ENCODE peak calls at places on chromosome 18, in eight cellular contexts. E is T1000; R is hypothalamus; G is stromal cell of bone marrow; J is Peyer's patch; P is psoas muscle; X is activated CD8-positive, alpha-beta memory T cell treated with anti-CD3 and anti-CD28 coated beads, Interleukin-2, amount 50 U/mL, for 48 hours; W is RKO. S is an unnamed sample.

GRCh38 chr18:44592639-44593038 is 88.0 kb upstream of the SETBP1 start:
- DNase-seq in J (no peak), W (no peak), E (no peak), G (peak), R (no peak), P (no peak), X (no peak), S (no peak)

GRCh38 chr18:50748243-50749229 is 71.3 kb downstream of the MRO start:
- DNase-seq in G (no peak), P (no peak), R (no peak), E (no peak), X (peak), J (no peak), W (no peak), S (no peak)

GRCh38 chr18:75070625-75071483 is 138.1 kb downstream of the PTGR3 start:
- DNase-seq in G (peak), E (no peak), P (no peak), W (peak), J (peak), R (peak), X (peak), S (peak)

GRCh38 chr18:3966246-3966984 is 488.7 kb downstream of the DLGAP1 start:
- DNase-seq in J (no peak), W (no peak), R (no peak), X (no peak), P (no peak), G (no peak), E (no peak), S (no peak)

GRCh38 chr18:68843467-68844089 is 45.7 kb downstream of the CCDC102B start:
- DNase-seq in R (no peak), W (peak), E (no peak), X (no peak), J (no peak), P (no peak), G (no peak), S (no peak)

GRCh38 chr18:38923136-38923535 is 1357.5 kb upstream of the CELF4 start:
- DNase-seq in R (no peak), X (no peak), P (no peak), G (no peak), E (no peak), J (no peak), W (no peak), S (no peak)

GRCh38 chr18:41517142-41517541 is 437.9 kb upstream of the PIK3C3 start:
- DNase-seq in X (no peak), R (no peak), W (no peak), E (no peak), P (no peak), G (no peak), J (no peak), S (no peak)

GRCh38 chr18:48412339-48412929 is 3.3 kb upstream of the ZBTB7C start:
- DNase-seq in E (no peak), R (peak), G (no peak), J (no peak), P (no peak), X (no peak), W (peak), S (no peak)

GRCh38 chr18:66046025-66046602 is 295.3 kb downstream of the CDH7 start:
- DNase-seq in P (no peak), E (no peak), R (no peak), G (no peak), J (no peak), W (peak), X (no peak), S (no peak)

GRCh38 chr18:57469884-57470283 is 34.7 kb downstream of the ONECUT2 start:
- DNase-seq in R (no peak), E (no peak), W (no peak), P (no peak), G (no peak), J (no peak), X (no peak), S (no peak)

GRCh38 chr18:53426656-53427055 is 797.8 kb downstream of the MBD2 start:
- DNase-seq in J (no peak), P (no peak), G (no peak), R (no peak), E (no peak), W (no peak), X (no peak), S (no peak)

GRCh38 chr18:74163019-74163656 is 14.8 kb downstream of the TIMM21 start:
- DNase-seq in R (no peak), W (no peak), P (no peak), E (no peak), G (no peak), X (no peak), J (no peak), S (no peak)

GRCh38 chr18:45745817-45746461 is 22.0 kb downstream of the SLC14A1 start:
- DNase-seq in R (no peak), J (no peak), G (no peak), P (no peak), W (no peak), E (no peak), X (no peak), S (no peak)

GRCh38 chr18:75658330-75658729 is 230.8 kb upstream of the SMIM21 start:
- DNase-seq in G (no peak), J (no peak), P (no peak), E (no peak), X (no peak), R (no peak), W (no peak), S (no peak)

GRCh38 chr18:36496022-36496421 is 198.5 kb downstream of the FHOD3 start:
- DNase-seq in G (no peak), W (no peak), X (no peak), J (no peak), P (no peak), E (no peak), R (no peak), S (no peak)

GRCh38 chr18:21896732-21897336 is 156.2 kb downstream of the MIB1 start:
- DNase-seq in G (no peak), X (no peak), J (no peak), E (no peak), W (no peak), R (no peak), P (no peak), S (no peak)

GRCh38 chr18:78561757-78562445 is 417.7 kb upstream of the SALL3 start:
- DNase-seq in J (no peak), G (no peak), R (peak), E (no peak), P (no peak), X (no peak), W (no peak), S (no peak)

GRCh38 chr18:79395761-79396404 is at the start of gene NFATC1:
- DNase-seq in G (peak), J (peak), P (peak), E (peak), R (no peak), W (peak), X (peak), S (peak)

GRCh38 chr18:10851824-10852225 is 297.5 kb downstream of the PIEZO2 start:
- DNase-seq in W (peak), X (no peak), E (no peak), G (peak), P (no peak), R (peak), J (no peak), S (no peak)

GRCh38 chr18:12628706-12629702 is 28.9 kb downstream of the SPIRE1 start:
- DNase-seq in R (no peak), E (no peak), P (no peak), X (no peak), G (no peak), J (no peak), W (peak), S (no peak)

GRCh38 chr18:58682429-58683069 is 11.3 kb downstream of the MALT1 start:
- DNase-seq in W (peak), X (no peak), J (peak), G (peak), R (no peak), P (peak), E (peak), S (no peak)

GRCh38 chr18:23499571-23499889 is 3.8 kb upstream of the RMC1 start:
- DNase-seq in X (no peak), P (no peak), W (no peak), R (no peak), G (no peak), E (no peak), J (no peak), S (no peak)

GRCh38 chr18:74139888-74140287 is 7.7 kb downstream of the FBXO15 start:
- DNase-seq in G (peak), W (peak), X (no peak), J (no peak), P (no peak), E (no peak), R (peak), S (no peak)

GRCh38 chr18:24195296-24196053 is 56.6 kb downstream of the CABYR start:
- DNase-seq in X (no peak), R (no peak), G (no peak), W (no peak), J (no peak), E (no peak), P (no peak), S (no peak)

GRCh38 chr18:63237911-63238710 is 81.5 kb downstream of the BCL2 start:
- DNase-seq in G (peak), J (no peak), E (peak), X (no peak), P (peak), W (peak), R (peak), S (peak)

GRCh38 chr18:475202-475624 is 25.3 kb downstream of the COLEC12 start:
- DNase-seq in R (no peak), X (no peak), W (peak), J (no peak), G (no peak), P (no peak), E (no peak), S (no peak)

GRCh38 chr18:47191956-47192355 is 15.8 kb upstream of the IER3IP1 start:
- DNase-seq in J (no peak), G (no peak), P (no peak), X (no peak), R (no peak), W (peak), E (no peak), S (no peak)

GRCh38 chr18:36809590-36810381 is 19.0 kb downstream of the TPGS2 start:
- DNase-seq in J (no peak), X (peak), E (no peak), G (peak), W (peak), R (peak), P (no peak), S (no peak)

GRCh38 chr18:26741041-26741440 is 124.5 kb downstream of the AQP4 start:
- DNase-seq in G (no peak), J (no peak), W (no peak), R (no peak), E (peak), P (no peak), X (no peak), S (no peak)

GRCh38 chr18:31583185-31583854 is 8.4 kb upstream of the TTR start:
- DNase-seq in E (no peak), X (no peak), P (no peak), G (no peak), W (no peak), J (no peak), R (no peak), S (no peak)

GRCh38 chr18:57441395-57441794 is 6.2 kb downstream of the ONECUT2 start:
- DNase-seq in X (peak), E (no peak), R (no peak), G (peak), J (no peak), W (no peak), P (no peak), S (no peak)

GRCh38 chr18:79720359-79720733 is 40.7 kb downstream of the CTDP1 start:
- DNase-seq in X (no peak), R (no peak), E (no peak), J (no peak), W (peak), G (no peak), P (no peak), S (no peak)

GRCh38 chr18:66136039-66136438 is 385.2 kb downstream of the CDH7 start:
- DNase-seq in X (no peak), G (no peak), P (no peak), E (no peak), J (no peak), R (no peak), W (no peak), S (no peak)

S was measured in tibial nerve.